ENCODE peak calls at places on chromosomes 13 and 19, in five cellular contexts. J is suprapubic skin, E is prostate gland, B is stomach, C is Panc1. A is an unnamed sample.

GRCh38 chr19:11921852-11922495 is 2.9 kb upstream of the ZNF700 start:
- DNase-seq in J (no peak), E (no peak), B (peak; percentile 30), C (no peak), A (no peak)

GRCh38 chr19:12350890-12351197 is 14.6 kb downstream of the ZNF442 start:
- DNase-seq in J (no peak), E (no peak), B (no peak), C (no peak), A (no peak)

GRCh38 chr19:51342631-51343569 is 961 bp upstream of the VSIG10L start:
- DNase-seq in J (no peak), E (no peak), B (no peak), C (no peak), A (no peak)

GRCh38 chr19:33290956-33291622 is 11.2 kb downstream of the CEBPA start:
- DNase-seq in J (no peak), E (no peak), B (no peak), C (no peak), A (no peak)

GRCh38 chr19:18776288-18776594 is 14.9 kb downstream of the COMP start:
- DNase-seq in J (no peak), E (no peak), B (no peak), C (no peak), A (no peak)

GRCh38 chr19:58476498-58477015 is 405 bp downstream of the ZNF446 start:
- DNase-seq in J (no peak), E (no peak), B (no peak), C (no peak), A (no peak)

GRCh38 chr13:48400820-48401219 is 12.1 kb downstream of the LPAR6 start:
- DNase-seq in J (no peak), E (peak; percentile 27), B (no peak), C (no peak), A (no peak)

GRCh38 chr19:5775668-5776309 is 8.8 kb downstream of the PRR22 start:
- DNase-seq in J (no peak), E (no peak), B (no peak), C (no peak), A (no peak)

GRCh38 chr13:39821977-39822376 is 166.5 kb downstream of the COG6 start:
- DNase-seq in J (no peak), E (no peak), B (no peak), C (no peak), A (no peak)

GRCh38 chr19:4993683-4994082 is 24.8 kb downstream of the KDM4B start:
- DNase-seq in J (no peak), E (no peak), B (no peak), C (no peak), A (no peak)

GRCh38 chr19:41409288-41409687 is 11.7 kb downstream of the BCKDHA start:
- DNase-seq in J (no peak), E (peak; percentile 76), B (peak; percentile 76), C (no peak), A (peak; percentile 59)

GRCh38 chr13:109955598-109955997 is 169.2 kb upstream of the IRS2 start:
- DNase-seq in J (no peak), E (no peak), B (no peak), C (no peak), A (no peak)

GRCh38 chr19:1237027-1237659 is 662 bp downstream of the CBARP start:
- DNase-seq in J (no peak), E (peak; percentile 16), B (no peak), C (no peak), A (no peak)

GRCh38 chr13:65112123-65113075 is 2117.7 kb downstream of the PCDH9 start:
- DNase-seq in J (no peak), E (no peak), B (no peak), C (peak; percentile 8), A (no peak)

GRCh38 chr13:59879281-59879680 is 284.4 kb downstream of the DIAPH3 start:
- DNase-seq in J (no peak), E (no peak), B (no peak), C (no peak), A (no peak)

GRCh38 chr19:18696023-18696422 is 12.5 kb downstream of the CRTC1 start:
- DNase-seq in J (no peak), E (no peak), B (no peak), C (no peak), A (no peak)

GRCh38 chr19:6489278-6490061 is 7.9 kb upstream of the DENND1C start:
- DNase-seq in J (no peak), E (no peak), B (no peak), C (no peak), A (no peak)

GRCh38 chr13:35164324-35164932 is 222.4 kb downstream of the NBEA start:
- DNase-seq in J (no peak), E (no peak), B (no peak), C (no peak), A (no peak)

GRCh38 chr19:46115396-46116109 is 8.9 kb downstream of the IGFL3 start:
- DNase-seq in J (no peak), E (no peak), B (no peak), C (no peak), A (peak; percentile 70)

GRCh38 chr13:39531646-39532045 is 71.3 kb downstream of the LHFPL6 start:
- DNase-seq in J (no peak), E (no peak), B (no peak), C (no peak), A (no peak)

GRCh38 chr19:16319466-16319865 is 5.2 kb upstream of the KLF2 start:
- DNase-seq in J (no peak), E (no peak), B (no peak), C (no peak), A (no peak)
- TF ChIP-seq POLR2AphosphoS5 in J (no peak), E (no peak), B (no peak), C (no peak), A (no peak)

DNA sequence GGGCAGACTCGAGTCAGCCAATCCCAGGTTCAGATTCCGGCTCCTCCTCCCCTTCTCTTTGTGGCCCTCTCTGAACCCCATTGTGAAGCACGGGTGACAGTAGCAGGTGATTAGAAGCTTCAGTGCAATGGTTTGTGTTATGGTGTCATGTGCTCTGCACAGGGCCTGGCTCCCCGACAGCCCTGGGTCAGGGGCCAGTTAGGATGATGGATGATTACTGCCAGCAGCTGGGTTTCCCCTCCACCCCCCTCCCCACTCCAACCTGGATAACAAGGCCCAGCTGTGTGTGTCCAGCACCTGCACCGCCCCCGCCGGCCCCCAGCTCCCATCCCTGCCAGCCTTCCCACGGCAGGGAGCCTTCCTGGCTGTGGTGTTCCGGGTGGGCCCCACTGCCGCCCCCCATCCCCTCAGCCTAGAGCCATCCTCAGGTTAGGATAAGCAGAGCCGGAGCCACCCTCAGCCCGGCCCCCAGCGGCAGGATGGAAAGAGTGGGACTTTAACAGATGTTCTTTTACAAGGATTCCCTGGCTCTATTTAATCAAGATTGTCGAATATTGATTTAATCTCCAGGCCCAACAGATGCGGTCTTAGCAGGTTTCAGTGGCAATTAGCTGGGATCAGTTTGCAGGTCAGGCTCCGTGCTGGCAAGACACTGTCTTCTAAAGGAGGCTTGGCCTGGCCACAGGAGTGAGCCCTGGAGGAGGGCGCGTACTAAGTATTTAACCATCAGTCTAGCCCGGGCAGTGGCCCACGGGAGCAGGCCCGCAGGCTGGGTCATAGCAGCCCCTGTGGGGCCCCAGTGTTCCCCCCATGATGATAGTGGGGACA is 156.2 kb downstream of the SIPA1L3 start:
- DNase-seq in J (no peak), E (no peak), B (no peak), C (no peak), A (no peak)
- H3K27ac ChIP-seq in J (no peak overlapping the region), E (peak overlapping the region; percentile 66), B (peak overlapping the region; percentile 1), C (peak overlapping the region; percentile 62), A (peak overlapping the region; percentile 65)

GRCh38 chr19:2270157-2270571 is 11.8 kb downstream of the PEAK3 start:
- DNase-seq in J (peak; percentile 92), E (no peak), B (no peak), C (no peak), A (no peak)

GRCh38 chr19:2268861-2269243 is 12.6 kb upstream of the JSRP1 start:
- DNase-seq in J (no peak), E (no peak), B (no peak), C (no peak), A (no peak)

GRCh38 chr19:2271516-2272103 is 10.4 kb downstream of the PEAK3 start:
- DNase-seq in J (no peak), E (no peak), B (no peak), C (no peak), A (no peak)

GRCh38 chr19:2269244-2270156 is 12.5 kb downstream of the PEAK3 start:
- DNase-seq in J (peak; percentile 99), E (peak; percentile 97), B (peak; percentile 98), C (no peak), A (peak; percentile 99)

GRCh38 chr19:2270572-2271515 is 11.1 kb downstream of the PEAK3 start:
- DNase-seq in J (peak; percentile 94), E (peak; percentile 78), B (peak; percentile 82), C (no peak), A (peak; percentile 77)
- TF ChIP-seq POLR2AphosphoS5 in J (no peak), E (peak; percentile 80), B (peak; percentile 78), C (no peak), A (peak; percentile 87)

DNA sequence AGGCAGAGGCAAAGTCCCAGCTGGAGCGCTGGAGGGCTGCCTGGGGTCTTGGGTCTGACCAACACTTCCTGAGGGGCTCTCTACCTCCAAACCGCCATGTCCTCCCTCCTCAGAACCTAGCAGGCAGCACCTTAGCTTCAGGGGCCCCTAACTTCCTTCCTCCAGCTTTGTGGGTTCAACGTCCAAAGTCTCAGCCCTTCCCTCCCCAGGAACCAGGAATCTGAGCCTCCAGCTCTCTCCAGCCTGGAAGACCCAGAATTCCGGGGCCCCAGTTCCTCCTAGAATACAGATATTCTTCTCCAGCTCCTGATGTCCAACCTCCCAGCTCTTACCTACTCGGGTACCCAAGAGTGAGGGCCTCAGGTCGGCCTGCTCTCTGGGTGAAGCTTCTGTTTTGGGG is 3.7 kb downstream of the TMEM150B start:
- DNase-seq in J (no peak), E (no peak), B (no peak), C (no peak), A (no peak)
- H3K27ac ChIP-seq in J (no peak overlapping the region), E (no peak overlapping the region), B (no peak overlapping the region), C (no peak overlapping the region), A (no peak overlapping the region)

GRCh38 chr19:36604656-36605100 is 435 bp upstream of the ZNF382 start:
- DNase-seq in J (peak; percentile 77), E (peak; percentile 47), B (peak; percentile 44), C (no peak), A (no peak)

GRCh38 chr19:36605839-36606478 is 846 bp downstream of the ZNF382 start:
- DNase-seq in J (no peak), E (no peak), B (no peak), C (no peak), A (no peak)

GRCh38 chr19:36605101-36605838 is at the start of gene ZNF382:
- DNase-seq in J (peak; percentile 79), E (peak; percentile 42), B (peak; percentile 40), C (no peak), A (peak; percentile 18)
- TF ChIP-seq POLR2AphosphoS5 in J (no peak), E (peak; percentile 37), B (peak; percentile 5), C (no peak), A (peak; percentile 9)

DNA sequence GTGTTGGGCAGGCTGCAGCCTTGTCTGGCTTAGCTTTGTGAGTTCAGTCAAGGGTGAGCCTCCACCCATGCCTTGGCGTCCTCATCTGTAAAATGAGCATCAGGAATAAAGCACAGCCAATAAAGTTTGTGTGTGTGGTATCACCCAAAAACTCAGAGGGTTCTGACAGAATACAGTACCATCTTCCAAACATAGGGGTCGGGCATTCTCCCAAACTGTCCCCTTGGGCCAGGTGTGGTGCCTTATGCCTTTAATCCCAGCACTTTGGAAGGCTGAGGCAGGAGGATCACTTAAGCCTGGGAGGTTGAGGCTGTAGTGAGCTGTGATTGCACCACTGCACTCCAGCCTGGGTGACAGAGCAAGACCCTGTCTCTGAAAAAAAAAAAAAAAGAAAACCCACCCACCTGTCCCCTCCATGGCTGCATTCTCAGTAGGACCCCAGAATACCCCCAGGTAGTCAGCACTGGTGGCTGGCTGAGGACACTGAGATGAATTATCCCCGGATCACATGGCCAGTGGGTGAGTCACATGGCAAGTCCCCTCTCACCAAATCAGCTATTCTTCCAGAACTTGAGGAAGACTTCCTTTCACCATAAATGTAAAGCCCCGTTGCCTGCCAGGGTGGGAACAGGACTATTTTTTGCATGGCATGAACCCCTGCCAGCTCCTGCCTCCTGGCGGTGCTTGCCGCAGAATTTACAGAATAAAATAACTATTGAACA is 18.6 kb downstream of the POP4 start:
- DNase-seq in J (no peak), E (no peak), B (no peak), C (no peak), A (no peak)
- H3K27ac ChIP-seq in J (no peak overlapping the region), E (no peak overlapping the region), B (no peak overlapping the region), C (no peak overlapping the region), A (no peak overlapping the region)

A was measured in breast epithelium.